ENCODE peak calls at places on chromosomes 12 and 14, in five cellular contexts. J is endothelial cell of umbilical vein, P is hepatocyte, F is DND-41, D is HCT116. R is an unnamed sample. For H3K4me1 and H4K20me1, the result is how much of the 10 kb centered on the place peaks cover.

GRCh38 chr12:22874151-22874550 is 249.2 kb downstream of the ETNK1 start:
- DNase-seq in J (no peak), P (no peak), F (no peak), D (no peak), R (no peak)

GRCh38 chr14:100654814-100655795 is 67.9 kb upstream of the BEGAIN start:
- DNase-seq in J (no peak), P (peak), F (no peak), D (no peak), R (peak)

GRCh38 chr14:91063119-91063518 is 2.7 kb upstream of the RPS6KA5 start:
- DNase-seq in J (no peak), P (no peak), F (peak), D (no peak), R (peak)

GRCh38 chr12:30926243-30927209 is at the start of gene TSPAN11:
- DNase-seq in J (peak), P (peak), F (no peak), D (no peak), R (no peak)

GRCh38 chr14:36028218-36028617 is 148.3 kb downstream of the PTCSC3 start:
- DNase-seq in J (no peak), P (no peak), F (peak), D (no peak), R (peak)

GRCh38 chr14:81269100-81269978 is 48.6 kb upstream of the GTF2A1 start:
- DNase-seq in J (peak), P (peak), F (peak), D (peak), R (peak)

GRCh38 chr12:116539905-116540482 is 19.2 kb upstream of the MAP1LC3B2 start:
- DNase-seq in J (peak), P (peak), F (no peak), D (no peak), R (no peak)

GRCh38 chr12:110079477-110080400 is 31.4 kb upstream of the C12orf76 start:
- DNase-seq in J (peak), P (peak), F (peak), D (no peak), R (peak)

GRCh38 chr12:100393202-100393601 is 36.3 kb downstream of the SLC17A8 start:
- DNase-seq in J (no peak), P (no peak), F (no peak), D (no peak), R (no peak)

GRCh38 chr12:62297321-62297720 is 37.1 kb downstream of the USP15 start:
- DNase-seq in J (no peak), P (no peak), F (no peak), D (no peak), R (no peak)

GRCh38 chr14:90348270-90348669 is 16.5 kb upstream of the NRDE2 start:
- DNase-seq in J (no peak), P (no peak), F (no peak), D (no peak), R (no peak)

GRCh38 chr12:32512910-32513309 is 113.6 kb downstream of the FGD4 start:
- DNase-seq in J (no peak), P (no peak), F (no peak), D (no peak), R (no peak)

GRCh38 chr14:34053666-34054065 is 102.8 kb upstream of the EGLN3 start:
- DNase-seq in J (peak), P (no peak), F (no peak), D (no peak), R (no peak)

GRCh38 chr14:32382704-32383103 is 53.6 kb downstream of the AKAP6 start:
- DNase-seq in J (no peak), P (no peak), F (no peak), D (no peak), R (peak)

GRCh38 chr14:68811161-68811560 is 18.3 kb upstream of the ZFP36L1 start:
- DNase-seq in J (no peak), P (no peak), F (no peak), D (no peak), R (no peak)

GRCh38 chr12:47819902-47820630 is at the start of gene HDAC7:
- DNase-seq in J (peak), P (peak), F (peak), D (peak), R (peak)

GRCh38 chr12:124856132-124856841 is 7.4 kb downstream of the SCARB1 start:
- DNase-seq in J (peak), P (no peak), F (no peak), D (no peak), R (no peak)

GRCh38 chr14:63956326-63956725 is 103.5 kb downstream of the SYNE2 start:
- DNase-seq in J (no peak), P (no peak), F (no peak), D (no peak), R (no peak)

GRCh38 chr12:107622005-107622404 is 63.6 kb upstream of the PWP1 start:
- DNase-seq in J (no peak), P (no peak), F (no peak), D (peak), R (peak)

GRCh38 chr12:107619831-107620230 is 65.8 kb upstream of the PWP1 start:
- DNase-seq in J (no peak), P (no peak), F (no peak), D (no peak), R (no peak)

GRCh38 chr12:107624493-107624892 is 61.1 kb upstream of the PWP1 start:
- DNase-seq in J (no peak), P (no peak), F (no peak), D (no peak), R (no peak)
- H3K4me1 ChIP-seq in J (under half), P (under half), F (under half), D (under half), R (under half)

GRCh38 chr12:2513141-2514037 is 281.4 kb upstream of the FKBP4 start:
- DNase-seq in J (no peak), P (no peak), F (no peak), D (no peak), R (no peak)

GRCh38 chr12:2509137-2509536 is 285.6 kb upstream of the FKBP4 start:
- DNase-seq in J (no peak), P (no peak), F (no peak), D (no peak), R (no peak)

GRCh38 chr12:2507811-2508210 is 287.0 kb upstream of the FKBP4 start:
- DNase-seq in J (no peak), P (no peak), F (no peak), D (no peak), R (no peak)

GRCh38 chr12:2514038-2514340 is 280.8 kb upstream of the FKBP4 start:
- DNase-seq in J (no peak), P (no peak), F (no peak), D (no peak), R (no peak)

DNA sequence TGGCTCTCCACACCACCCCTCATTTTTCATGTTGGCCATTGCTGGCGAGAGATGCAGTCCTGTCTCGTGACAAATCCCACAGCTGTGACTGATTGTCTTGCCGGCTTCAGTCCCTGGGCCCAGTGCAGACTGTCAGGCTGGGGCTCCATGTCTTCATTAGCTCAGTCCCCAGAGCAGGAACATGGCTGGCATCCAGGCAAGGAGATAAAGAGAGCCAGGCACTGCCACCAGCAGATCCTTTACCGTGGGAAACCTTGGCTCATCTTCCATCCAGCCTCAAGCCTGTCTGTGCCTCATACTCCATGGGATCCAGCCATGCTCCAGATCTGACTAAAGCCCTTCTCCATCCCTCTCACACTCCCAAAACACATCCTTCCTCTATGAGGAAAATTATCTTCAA is 284.7 kb upstream of the FKBP4 start:
- DNase-seq in J (no peak), P (no peak), F (no peak), D (no peak), R (no peak)
- H3K27ac ChIP-seq in J (no peak), P (no peak), F (no peak), D (no peak), R (no peak)

GRCh38 chr12:1534708-1535107 is 59.7 kb downstream of the FBXL14 start:
- DNase-seq in J (no peak), P (no peak), F (no peak), D (no peak), R (no peak)
- H4K20me1 ChIP-seq in J (under half), P (under half), F (under half), D (under half), R (under half)

GRCh38 chr14:95514131-95515079 is 2.0 kb downstream of the SYNE3 start:
- DNase-seq in J (no peak), P (no peak), F (no peak), D (no peak), R (no peak)
- H3K4me1 ChIP-seq in J (under half), P (under half), F (under half), D (under half), R (under half)

DNA sequence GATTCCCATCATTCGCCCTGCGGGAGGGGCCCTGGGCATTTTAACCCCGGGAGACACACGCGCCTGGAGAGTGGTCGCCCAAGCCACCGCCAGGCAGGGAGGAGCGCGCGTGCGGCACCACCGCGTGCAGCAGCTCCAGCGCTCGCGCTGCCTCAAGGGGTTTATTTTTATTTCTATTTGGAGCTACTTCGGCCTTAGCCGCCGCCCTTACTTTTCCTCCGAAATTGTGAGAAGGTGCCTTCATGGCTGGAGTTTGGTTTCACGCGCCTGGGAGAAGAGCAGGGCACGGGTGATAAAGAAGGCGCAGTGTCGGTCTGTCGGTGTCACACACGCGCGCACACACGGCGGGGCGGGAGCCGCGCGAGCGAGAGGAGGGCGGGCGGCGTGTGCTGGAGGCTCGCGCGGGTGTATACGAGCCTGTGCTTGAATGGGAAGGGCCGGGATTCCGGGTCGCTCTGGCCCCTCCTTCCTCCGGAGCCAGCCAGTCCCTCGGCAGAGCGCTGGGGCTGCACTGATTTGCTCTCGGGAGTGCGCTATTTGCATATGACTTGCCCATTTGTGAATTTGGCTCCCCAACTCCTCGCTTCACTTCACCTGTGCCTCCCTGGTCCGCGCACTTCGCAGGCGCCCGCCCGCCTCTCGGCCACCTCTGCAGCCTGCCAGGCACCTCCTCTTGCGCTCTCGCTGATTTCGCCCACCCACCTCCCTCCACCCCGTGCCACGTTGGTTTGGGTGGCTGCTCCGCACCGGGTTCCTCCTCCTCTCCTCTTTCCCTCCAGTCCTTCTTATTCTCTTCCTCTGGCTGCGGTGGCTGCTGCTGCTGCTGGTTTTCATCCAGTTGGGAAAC is 932.3 kb downstream of the DIO2 start:
- DNase-seq in J (peak), P (peak), F (no peak), D (no peak), R (no peak)
- H3K27ac ChIP-seq in J (no peak), P (peak), F (no peak), D (no peak), R (no peak)

GRCh38 chr14:102000902-102001301 is 36.5 kb downstream of the DYNC1H1 start:
- DNase-seq in J (no peak), P (no peak), F (no peak), D (no peak), R (no peak)
- H4K20me1 ChIP-seq in J (under half), P (under half), F (under half), D (under half), R (under half)